ENCODE peak calls at places on chromosome 15, in five cellular contexts. One of them, this sample, is unnamed.

GRCh38 chr15:80367661-80368060 is 36.5 kb upstream of the ARNT2 start:
- DNase-seq in adrenal gland: no peak
- DNase-seq in A549: no peak
- DNase-seq in Peyer's patch: no peak
- DNase-seq in NB4: no peak
- DNase-seq in this sample: no peak

GRCh38 chr15:96350321-96350720 is 19.8 kb downstream of the NR2F2 start:
- DNase-seq in adrenal gland: no peak
- DNase-seq in A549: no peak
- DNase-seq in Peyer's patch: no peak
- DNase-seq in NB4: no peak
- DNase-seq in this sample: no peak

GRCh38 chr15:41876007-41876406 is 17.8 kb downstream of the SPTBN5 start:
- DNase-seq in adrenal gland: no peak
- DNase-seq in A549: no peak
- DNase-seq in Peyer's patch: no peak
- DNase-seq in NB4: no peak
- DNase-seq in this sample: no peak

GRCh38 chr15:29669823-29670222 is 152.4 kb downstream of the TJP1 start:
- DNase-seq in adrenal gland: no peak
- DNase-seq in A549: peak
- DNase-seq in Peyer's patch: no peak
- DNase-seq in NB4: no peak
- DNase-seq in this sample: no peak

GRCh38 chr15:71189723-71190122 is 74.5 kb downstream of the THSD4 start:
- DNase-seq in adrenal gland: peak
- DNase-seq in A549: no peak
- DNase-seq in Peyer's patch: no peak
- DNase-seq in NB4: no peak
- DNase-seq in this sample: no peak

GRCh38 chr15:90343391-90343790 is 8.7 kb upstream of the ZNF774 start:
- DNase-seq in adrenal gland: no peak
- DNase-seq in A549: peak
- DNase-seq in Peyer's patch: no peak
- DNase-seq in NB4: peak
- DNase-seq in this sample: no peak

GRCh38 chr15:41879321-41879845 is 14.5 kb downstream of the SPTBN5 start:
- DNase-seq in adrenal gland: no peak
- DNase-seq in A549: no peak
- DNase-seq in Peyer's patch: no peak
- DNase-seq in NB4: no peak
- DNase-seq in this sample: no peak

GRCh38 chr15:33852570-33852969 is 115.7 kb upstream of the CHRM5 start:
- DNase-seq in adrenal gland: no peak
- DNase-seq in A549: peak
- DNase-seq in Peyer's patch: no peak
- DNase-seq in NB4: no peak
- DNase-seq in this sample: no peak

GRCh38 chr15:40893019-40893723 is 1.1 kb upstream of the VPS18 start:
- DNase-seq in adrenal gland: peak
- DNase-seq in A549: no peak
- DNase-seq in Peyer's patch: no peak
- DNase-seq in NB4: peak
- DNase-seq in this sample: no peak

GRCh38 chr15:58705105-58705504 is 44.4 kb downstream of the ADAM10 start:
- DNase-seq in adrenal gland: no peak
- DNase-seq in A549: no peak
- DNase-seq in Peyer's patch: no peak
- DNase-seq in NB4: no peak
- DNase-seq in this sample: no peak

GRCh38 chr15:85443046-85443445 is 62.6 kb downstream of the AKAP13 start:
- DNase-seq in adrenal gland: no peak
- DNase-seq in A549: no peak
- DNase-seq in Peyer's patch: no peak
- DNase-seq in NB4: no peak
- DNase-seq in this sample: no peak

GRCh38 chr15:72184165-72184811 is 13.3 kb downstream of the GRAMD2A start:
- DNase-seq in adrenal gland: no peak
- DNase-seq in A549: peak
- DNase-seq in Peyer's patch: no peak
- DNase-seq in NB4: no peak
- DNase-seq in this sample: no peak

GRCh38 chr15:85009435-85009834 is 27.8 kb downstream of the PDE8A start:
- DNase-seq in adrenal gland: no peak
- DNase-seq in A549: no peak
- DNase-seq in Peyer's patch: no peak
- DNase-seq in NB4: no peak
- DNase-seq in this sample: no peak

GRCh38 chr15:95284933-95285401 is 1045.5 kb upstream of the NR2F2 start:
- DNase-seq in adrenal gland: no peak
- DNase-seq in A549: no peak
- DNase-seq in Peyer's patch: no peak
- DNase-seq in NB4: peak
- DNase-seq in this sample: no peak

GRCh38 chr15:70524470-70524869 is 238.9 kb downstream of the UACA start:
- DNase-seq in adrenal gland: no peak
- DNase-seq in A549: no peak
- DNase-seq in Peyer's patch: peak
- DNase-seq in NB4: no peak
- DNase-seq in this sample: no peak

GRCh38 chr15:54839379-54839778 is 357.4 kb downstream of the RSL24D1 start:
- DNase-seq in adrenal gland: no peak
- DNase-seq in A549: no peak
- DNase-seq in Peyer's patch: no peak
- DNase-seq in NB4: no peak
- DNase-seq in this sample: no peak

GRCh38 chr15:56445746-56446145 is 19.2 kb downstream of the MNS1 start:
- DNase-seq in adrenal gland: no peak
- DNase-seq in A549: no peak
- DNase-seq in Peyer's patch: no peak
- DNase-seq in NB4: no peak
- DNase-seq in this sample: no peak

GRCh38 chr15:34701536-34701935 is 53.3 kb downstream of the GJD2 start:
- DNase-seq in adrenal gland: no peak
- DNase-seq in A549: no peak
- DNase-seq in Peyer's patch: no peak
- DNase-seq in NB4: no peak
- DNase-seq in this sample: no peak

GRCh38 chr15:58138106-58138505 is at the start of gene AQP9:
- DNase-seq in adrenal gland: peak
- DNase-seq in A549: no peak
- DNase-seq in Peyer's patch: no peak
- DNase-seq in NB4: no peak
- DNase-seq in this sample: no peak

GRCh38 chr15:90087454-90088154 is 14.7 kb downstream of the IDH2 start:
- DNase-seq in adrenal gland: no peak
- DNase-seq in A549: peak
- DNase-seq in Peyer's patch: no peak
- DNase-seq in NB4: peak
- DNase-seq in this sample: no peak

GRCh38 chr15:85100186-85100937 is 118.7 kb downstream of the PDE8A start:
- DNase-seq in adrenal gland: no peak
- DNase-seq in A549: no peak
- DNase-seq in Peyer's patch: no peak
- DNase-seq in NB4: peak
- DNase-seq in this sample: no peak

GRCh38 chr15:62112616-62113593 is 46.1 kb downstream of the C2CD4A start:
- DNase-seq in adrenal gland: peak
- DNase-seq in A549: peak
- DNase-seq in Peyer's patch: peak
- DNase-seq in NB4: no peak
- DNase-seq in this sample: no peak

GRCh38 chr15:90557651-90558084 is 27.9 kb downstream of the CRTC3 start:
- DNase-seq in adrenal gland: peak
- DNase-seq in A549: no peak
- DNase-seq in Peyer's patch: peak
- DNase-seq in NB4: no peak
- DNase-seq in this sample: no peak

GRCh38 chr15:41022487-41023090 is 69.3 kb downstream of the CHAC1 start:
- DNase-seq in adrenal gland: peak
- DNase-seq in A549: peak
- DNase-seq in Peyer's patch: peak
- DNase-seq in NB4: peak
- DNase-seq in this sample: no peak

GRCh38 chr15:56568466-56569167 is 103.7 kb upstream of the MNS1 start:
- DNase-seq in adrenal gland: no peak
- DNase-seq in A549: no peak
- DNase-seq in Peyer's patch: no peak
- DNase-seq in NB4: no peak
- DNase-seq in this sample: no peak

GRCh38 chr15:39195988-39196486 is 384.8 kb upstream of the THBS1 start:
- DNase-seq in adrenal gland: no peak
- DNase-seq in A549: peak
- DNase-seq in Peyer's patch: no peak
- DNase-seq in NB4: no peak
- DNase-seq in this sample: no peak

GRCh38 chr15:60905587-60905986 is 323.5 kb downstream of the RORA start:
- DNase-seq in adrenal gland: no peak
- DNase-seq in A549: no peak
- DNase-seq in Peyer's patch: peak
- DNase-seq in NB4: no peak
- DNase-seq in this sample: no peak

GRCh38 chr15:67180035-67180434 is 74.4 kb downstream of the AAGAB start:
- DNase-seq in adrenal gland: no peak
- DNase-seq in A549: no peak
- DNase-seq in Peyer's patch: no peak
- DNase-seq in NB4: no peak
- DNase-seq in this sample: no peak

GRCh38 chr15:39230205-39230916 is 350.5 kb upstream of the THBS1 start:
- DNase-seq in adrenal gland: no peak
- DNase-seq in A549: no peak
- DNase-seq in Peyer's patch: no peak
- DNase-seq in NB4: no peak
- DNase-seq in this sample: no peak

GRCh38 chr15:31222769-31223345 is 103.8 kb upstream of the KLF13 start:
- DNase-seq in adrenal gland: no peak
- DNase-seq in A549: no peak
- DNase-seq in Peyer's patch: peak
- DNase-seq in NB4: peak
- DNase-seq in this sample: no peak

DNA sequence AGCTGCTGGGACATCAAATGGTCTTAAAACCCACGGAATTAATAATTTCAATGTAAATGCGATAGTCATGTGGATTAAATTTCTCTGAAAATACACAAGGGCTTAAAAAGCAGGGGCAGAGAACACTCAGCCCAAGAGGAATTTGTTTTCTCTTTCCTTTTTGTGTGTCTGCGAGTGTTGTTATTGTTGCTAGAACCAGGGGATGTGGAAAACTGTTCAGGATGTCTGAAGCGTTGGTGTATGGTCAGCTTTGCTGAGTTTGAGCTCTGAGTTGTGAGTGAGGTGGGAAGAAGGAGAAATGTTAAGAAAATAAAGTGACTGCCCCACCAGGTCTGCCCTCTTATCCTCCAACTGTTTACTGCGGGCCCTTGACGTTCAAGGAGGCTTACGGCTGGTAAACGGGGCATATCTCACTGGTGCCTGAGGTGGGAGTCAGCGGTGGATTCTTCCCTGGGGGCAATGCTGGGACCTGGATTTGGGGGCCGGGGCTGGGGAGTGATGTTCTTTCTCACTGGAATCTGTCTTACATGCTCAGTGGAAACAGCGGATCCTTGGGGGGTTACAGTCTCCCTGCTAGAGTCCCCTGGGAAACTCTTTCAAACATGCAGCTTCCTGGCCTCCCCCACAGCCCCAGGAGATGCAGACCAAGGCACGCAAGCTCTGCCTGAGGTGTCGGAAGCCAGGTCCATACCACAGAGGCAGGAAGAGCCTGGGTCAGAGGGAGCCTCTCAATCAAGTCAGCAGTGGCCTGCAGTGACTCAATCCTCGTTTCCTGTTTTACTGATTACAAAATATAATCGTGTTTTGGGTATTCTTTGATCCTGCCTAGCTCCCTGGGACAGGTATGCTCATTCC is 41.8 kb downstream of the ITGA11 start:
- DNase-seq in adrenal gland: peak
- DNase-seq in A549: no peak
- DNase-seq in Peyer's patch: peak
- DNase-seq in NB4: peak
- DNase-seq in this sample: no peak
- TF ChIP-seq POLR2A in adrenal gland: no peak
- TF ChIP-seq POLR2A in A549: no peak
- TF ChIP-seq POLR2A in Peyer's patch: no peak
- TF ChIP-seq POLR2A in NB4: no peak
- TF ChIP-seq POLR2A in this sample: no peak

GRCh38 chr15:100873029-100873677 is 6.5 kb upstream of the ALDH1A3 start:
- DNase-seq in adrenal gland: peak
- DNase-seq in A549: peak
- DNase-seq in Peyer's patch: peak
- DNase-seq in NB4: peak
- DNase-seq in this sample: no peak
- TF ChIP-seq POLR2A in adrenal gland: no peak
- TF ChIP-seq POLR2A in A549: no peak
- TF ChIP-seq POLR2A in Peyer's patch: no peak
- TF ChIP-seq POLR2A in NB4: no peak
- TF ChIP-seq POLR2A in this sample: no peak

DNA sequence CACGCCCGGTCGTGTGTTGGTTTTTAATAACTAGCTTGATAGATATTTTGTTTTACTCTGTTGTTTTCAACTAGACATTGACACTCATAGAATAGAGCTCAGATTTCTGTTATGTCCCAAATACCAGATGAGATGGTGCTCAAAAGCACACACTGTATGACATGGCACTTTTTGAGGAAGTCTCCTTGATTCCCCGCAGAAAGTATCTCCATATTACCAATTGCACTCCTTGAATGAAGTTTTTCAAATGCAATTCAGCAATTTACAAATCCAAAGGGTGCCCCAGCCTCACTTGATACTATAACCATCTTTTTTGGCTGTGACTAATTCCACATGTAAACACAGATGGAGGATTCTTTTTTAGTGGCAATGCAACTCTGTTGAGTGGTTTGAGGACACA is 92.0 kb upstream of the IGF1R start:
- DNase-seq in adrenal gland: no peak
- DNase-seq in A549: no peak
- DNase-seq in Peyer's patch: no peak
- DNase-seq in NB4: no peak
- DNase-seq in this sample: no peak
- TF ChIP-seq POLR2A in adrenal gland: no peak
- TF ChIP-seq POLR2A in A549: no peak
- TF ChIP-seq POLR2A in Peyer's patch: no peak
- TF ChIP-seq POLR2A in NB4: no peak
- TF ChIP-seq POLR2A in this sample: no peak

DNA sequence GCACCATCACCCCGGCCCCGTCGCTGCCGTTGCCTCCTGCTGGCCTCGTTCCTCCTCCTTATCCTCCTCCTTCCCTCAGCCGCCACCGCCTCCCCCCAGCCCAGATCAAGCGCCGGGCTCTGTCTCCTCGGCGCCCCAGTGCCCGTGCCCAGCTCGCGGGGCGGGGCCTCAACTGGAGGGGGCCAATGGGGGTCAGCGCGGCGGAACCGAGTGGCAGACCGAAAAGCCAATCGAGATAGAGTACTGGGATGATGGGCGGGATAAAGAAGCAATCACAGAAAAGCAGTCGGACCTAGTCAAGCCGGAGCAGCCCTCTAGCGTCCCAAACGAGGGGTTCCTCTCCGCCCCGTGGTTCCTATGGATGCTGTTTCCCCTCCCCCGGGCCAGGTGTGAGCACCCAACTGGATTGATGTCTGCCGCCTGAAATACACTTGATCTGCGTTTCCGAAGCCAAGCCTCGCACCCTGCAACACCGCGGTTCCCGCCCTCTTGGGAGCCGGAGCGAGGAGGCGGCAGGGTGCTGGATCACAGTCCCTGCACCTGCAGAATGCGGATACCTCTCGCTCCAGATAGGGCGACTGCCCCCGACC is at the start of gene FRMD5:
- DNase-seq in adrenal gland: peak
- DNase-seq in A549: peak
- DNase-seq in Peyer's patch: peak
- DNase-seq in NB4: no peak
- DNase-seq in this sample: peak
- TF ChIP-seq POLR2A in adrenal gland: peak
- TF ChIP-seq POLR2A in A549: peak
- TF ChIP-seq POLR2A in Peyer's patch: no peak
- TF ChIP-seq POLR2A in NB4: no peak
- TF ChIP-seq POLR2A in this sample: no peak

This sample was measured in esophagus squamous epithelium.